ENCODE peak calls at places on chromosomes 7 and 10, in nine cellular contexts. X, M, T, Y, G, Z, W, S and U are unnamed samples.

GRCh38 chr7:13990319-13990983 is 985 bp upstream of the ETV1 start:
- DNase-seq in X (peak), M (peak), T (peak), Y (no peak), G (peak), Z (peak), W (peak), S (peak), U (peak)

GRCh38 chr10:3068201-3068967 is 1.0 kb downstream of the PFKP start:
- DNase-seq in X (peak), M (peak), T (peak), Y (peak), G (peak), Z (peak), W (peak), S (peak), U (peak)

GRCh38 chr7:31788891-31789680 is 102.1 kb downstream of the PPP1R17 start:
- DNase-seq in X (no peak), M (no peak), T (no peak), Y (no peak), G (no peak), Z (peak), W (peak), S (peak), U (no peak)

GRCh38 chr7:18144171-18144570 is 116.5 kb upstream of the PRPS1L1 start:
- DNase-seq in X (no peak), M (no peak), T (no peak), Y (no peak), G (no peak), Z (no peak), W (no peak), S (no peak), U (no peak)

GRCh38 chr7:151566897-151567320 is 47.2 kb upstream of the RHEB start:
- DNase-seq in X (no peak), M (peak), T (no peak), Y (no peak), G (no peak), Z (peak), W (peak), S (peak), U (no peak)

GRCh38 chr10:110355922-110356627 is 51.4 kb upstream of the SMNDC1 start:
- DNase-seq in X (no peak), M (no peak), T (no peak), Y (no peak), G (no peak), Z (no peak), W (no peak), S (no peak), U (no peak)

GRCh38 chr7:132422502-132423101 is 153.7 kb downstream of the PLXNA4 start:
- DNase-seq in X (peak), M (no peak), T (no peak), Y (no peak), G (no peak), Z (peak), W (peak), S (no peak), U (no peak)

GRCh38 chr7:32941996-32942782 is 15.1 kb upstream of the FKBP9 start:
- DNase-seq in X (peak), M (peak), T (peak), Y (peak), G (peak), Z (peak), W (peak), S (peak), U (peak)

GRCh38 chr10:79346388-79347225 is 662 bp upstream of the PPIF start:
- DNase-seq in X (peak), M (no peak), T (peak), Y (no peak), G (peak), Z (no peak), W (no peak), S (no peak), U (no peak)

GRCh38 chr10:33913194-33913593 is 578.7 kb upstream of the NRP1 start:
- DNase-seq in X (no peak), M (no peak), T (no peak), Y (no peak), G (no peak), Z (peak), W (no peak), S (peak), U (no peak)
- H3K27ac ChIP-seq in X (no peak), M (no peak), T (peak), Y (no peak), G (no peak), Z (no peak), W (no peak), S (no peak), U (no peak)

DNA sequence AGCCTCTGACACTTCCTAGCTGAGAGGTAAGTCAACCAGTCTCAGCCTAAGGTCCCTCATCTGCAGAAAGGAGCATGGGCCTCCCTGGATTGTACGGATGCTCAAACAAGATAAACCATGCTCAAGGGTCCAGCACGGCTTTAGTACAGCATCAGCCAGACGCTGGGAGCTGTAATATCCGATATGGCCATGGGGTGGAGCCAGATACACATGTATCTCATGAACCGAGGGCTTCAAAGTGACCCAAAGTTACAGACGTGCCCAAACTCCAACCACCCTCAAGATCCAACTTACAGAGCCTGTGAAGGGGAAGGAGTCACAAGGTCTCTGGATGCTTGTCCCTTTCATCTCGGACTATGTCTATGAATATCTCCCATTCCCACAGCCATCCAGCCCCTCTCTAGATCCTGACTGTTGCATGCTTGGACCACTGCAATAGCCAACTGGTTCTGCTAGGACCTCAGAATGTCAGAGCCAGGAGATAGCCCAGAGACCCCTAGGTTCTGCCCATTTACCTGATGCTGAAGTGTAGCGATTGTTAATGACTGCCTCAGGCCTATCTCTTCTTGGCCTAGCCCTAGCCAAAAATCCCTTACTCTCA is 142.4 kb downstream of the SH3PXD2A start:
- DNase-seq in X (peak), M (peak), T (peak), Y (peak), G (peak), Z (peak), W (peak), S (peak), U (peak)
- H3K27ac ChIP-seq in X (no peak), M (no peak), T (no peak), Y (no peak), G (no peak), Z (no peak), W (no peak), S (no peak), U (no peak)

DNA sequence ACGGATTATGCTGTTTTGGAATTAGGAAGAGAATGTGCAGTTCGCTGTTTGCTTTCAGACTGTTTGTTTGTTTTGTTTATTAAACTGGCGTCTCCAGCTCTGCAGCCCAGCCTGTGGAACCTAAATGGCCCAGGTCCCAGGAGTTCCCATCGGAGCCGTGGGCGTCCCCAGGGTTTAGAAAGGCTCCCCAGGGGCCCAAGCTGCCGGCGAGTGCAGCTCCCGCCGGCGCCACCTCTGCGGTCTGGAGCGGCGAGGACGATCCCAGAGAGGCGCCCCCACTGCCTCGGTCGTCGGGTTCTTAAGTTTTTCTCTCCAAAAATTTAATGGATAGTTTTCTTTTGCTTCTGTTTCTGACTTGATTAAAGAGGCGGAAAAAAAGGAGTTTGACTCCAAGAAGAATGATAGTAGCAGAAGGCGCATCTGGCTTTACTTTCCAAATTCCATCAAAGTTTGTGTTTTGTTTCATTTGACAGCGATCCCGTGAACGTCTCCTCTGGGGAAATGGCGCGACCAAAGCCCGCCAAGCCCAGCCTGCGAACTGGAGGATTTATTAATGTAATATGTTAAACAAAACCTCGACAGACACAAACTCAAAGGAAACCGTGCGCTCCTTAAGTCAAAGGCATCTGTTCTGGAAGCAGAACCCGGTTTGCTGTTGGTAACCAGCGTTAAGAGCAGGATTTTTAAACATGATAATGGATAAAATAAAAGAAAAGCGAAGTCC is 712 bp upstream of the FZD1 start:
- DNase-seq in X (peak), M (no peak), T (peak), Y (no peak), G (peak), Z (peak), W (peak), S (no peak), U (peak)
- H3K27ac ChIP-seq in X (peak), M (no peak), T (peak), Y (no peak), G (peak), Z (peak), W (peak), S (peak), U (peak)

DNA sequence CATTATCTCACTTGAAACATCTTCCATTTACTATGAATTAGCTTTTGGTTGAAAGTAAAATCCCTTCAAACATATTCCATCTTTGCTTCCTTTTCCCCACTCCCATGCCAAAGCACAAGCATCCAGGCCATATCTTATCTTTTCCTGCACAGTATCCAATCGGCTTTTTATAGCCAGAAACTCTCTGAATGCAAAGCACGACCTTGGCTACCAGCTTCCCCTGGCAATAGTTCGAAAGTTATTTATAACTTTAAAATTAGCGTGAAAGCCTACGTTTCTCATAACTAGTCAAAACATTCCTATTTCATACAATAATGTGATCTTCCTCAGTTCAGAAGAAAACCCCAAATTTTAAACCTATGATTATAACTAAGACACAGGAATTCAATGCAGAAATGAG is 440 bp downstream of the CTNNA3 start:
- DNase-seq in X (no peak), M (no peak), T (no peak), Y (no peak), G (no peak), Z (no peak), W (no peak), S (no peak), U (no peak)
- H3K27ac ChIP-seq in X (peak), M (no peak), T (no peak), Y (no peak), G (no peak), Z (no peak), W (no peak), S (no peak), U (no peak)

GRCh38 chr10:21083861-21084260 is 186.8 kb upstream of the NEBL start:
- DNase-seq in X (no peak), M (no peak), T (no peak), Y (no peak), G (no peak), Z (no peak), W (no peak), S (no peak), U (no peak)
- H3K27ac ChIP-seq in X (no peak), M (no peak), T (no peak), Y (no peak), G (no peak), Z (no peak), W (no peak), S (no peak), U (no peak)